ENCODE peak calls at places on chromosomes 12 and 14, in eight cellular contexts. X, Y, S, U, F, T, A and H are unnamed samples.

GRCh38 chr14:91586451-91586850 is 76.3 kb upstream of the PPP4R3A start:
- DNase-seq in X (no peak), Y (no peak), S (no peak), U (no peak), F (no peak), T (no peak), A (no peak), H (no peak)

GRCh38 chr12:57603758-57604453 is 718 bp upstream of the DTX3 start:
- DNase-seq in X (peak), Y (no peak), S (no peak), U (no peak), F (no peak), T (no peak), A (peak), H (no peak)

GRCh38 chr14:19878029-19878642 is 3.2 kb downstream of the OR4K2 start:
- DNase-seq in X (no peak), Y (no peak), S (peak), U (no peak), F (no peak), T (peak), A (no peak), H (no peak)

GRCh38 chr12:26473291-26473690 is 277.9 kb downstream of the SSPN start:
- DNase-seq in X (no peak), Y (no peak), S (peak), U (no peak), F (no peak), T (no peak), A (no peak), H (no peak)

GRCh38 chr12:56256326-56256960 is 1.7 kb downstream of the ANKRD52 start:
- DNase-seq in X (no peak), Y (no peak), S (peak), U (no peak), F (no peak), T (no peak), A (no peak), H (no peak)

GRCh38 chr12:14892726-14893442 is 7.2 kb upstream of the MGP start:
- DNase-seq in X (peak), Y (no peak), S (peak), U (no peak), F (no peak), T (no peak), A (peak), H (peak)

GRCh38 chr12:52992699-52993557 is 13.3 kb upstream of the EIF4B start:
- DNase-seq in X (no peak), Y (peak), S (no peak), U (no peak), F (no peak), T (peak), A (no peak), H (peak)

GRCh38 chr12:40208707-40209106 is 16.1 kb upstream of the LRRK2 start:
- DNase-seq in X (no peak), Y (no peak), S (peak), U (no peak), F (no peak), T (no peak), A (no peak), H (peak)

GRCh38 chr12:116766285-116766684 is 28.2 kb downstream of the RNFT2 start:
- DNase-seq in X (no peak), Y (no peak), S (no peak), U (no peak), F (no peak), T (no peak), A (no peak), H (no peak)

GRCh38 chr12:52870361-52871290 is 21.8 kb upstream of the KRT78 start:
- DNase-seq in X (no peak), Y (peak), S (peak), U (peak), F (no peak), T (peak), A (no peak), H (peak)

GRCh38 chr12:50568338-50569155 is 63.8 kb downstream of the DIP2B start:
- DNase-seq in X (no peak), Y (no peak), S (no peak), U (no peak), F (no peak), T (no peak), A (no peak), H (no peak)

GRCh38 chr12:124809878-124810277 is 53.8 kb downstream of the SCARB1 start:
- DNase-seq in X (no peak), Y (no peak), S (no peak), U (no peak), F (no peak), T (no peak), A (no peak), H (no peak)

GRCh38 chr12:91211869-91212268 is 29.3 kb upstream of the DCN start:
- DNase-seq in X (no peak), Y (no peak), S (no peak), U (no peak), F (no peak), T (no peak), A (no peak), H (no peak)

GRCh38 chr12:77888611-77889010 is 57.9 kb downstream of the NAV3 start:
- DNase-seq in X (no peak), Y (peak), S (no peak), U (no peak), F (no peak), T (no peak), A (no peak), H (no peak)

GRCh38 chr12:52190860-52191729 is 719 bp downstream of the KRT80 start:
- DNase-seq in X (no peak), Y (peak), S (no peak), U (no peak), F (no peak), T (no peak), A (no peak), H (no peak)

GRCh38 chr12:32568241-32568640 is 110.9 kb upstream of the DNM1L start:
- DNase-seq in X (no peak), Y (peak), S (no peak), U (no peak), F (no peak), T (no peak), A (no peak), H (no peak)

GRCh38 chr12:31582155-31582554 is 8.8 kb downstream of the DENND5B start:
- DNase-seq in X (no peak), Y (no peak), S (no peak), U (no peak), F (no peak), T (no peak), A (no peak), H (no peak)

GRCh38 chr12:93803408-93803807 is 126.2 kb downstream of the CRADD start:
- DNase-seq in X (no peak), Y (no peak), S (no peak), U (no peak), F (no peak), T (no peak), A (no peak), H (no peak)

GRCh38 chr14:21626491-21627230 is 8.1 kb downstream of the OR10G2 start:
- DNase-seq in X (no peak), Y (no peak), S (no peak), U (no peak), F (no peak), T (no peak), A (no peak), H (no peak)

GRCh38 chr12:2023365-2023764 is 19.1 kb upstream of the DCP1B start:
- DNase-seq in X (no peak), Y (no peak), S (no peak), U (no peak), F (no peak), T (no peak), A (no peak), H (no peak)

GRCh38 chr14:35696575-35696974 is 112.5 kb downstream of the RALGAPA1 start:
- DNase-seq in X (no peak), Y (no peak), S (peak), U (no peak), F (no peak), T (no peak), A (no peak), H (no peak)

GRCh38 chr12:48788852-48789775 is at the start of gene ADCY6:
- DNase-seq in X (peak), Y (peak), S (peak), U (peak), F (no peak), T (peak), A (peak), H (peak)

GRCh38 chr12:25472453-25472852 is 80.6 kb downstream of the LMNTD1 start:
- DNase-seq in X (no peak), Y (no peak), S (no peak), U (no peak), F (no peak), T (no peak), A (no peak), H (no peak)

DNA sequence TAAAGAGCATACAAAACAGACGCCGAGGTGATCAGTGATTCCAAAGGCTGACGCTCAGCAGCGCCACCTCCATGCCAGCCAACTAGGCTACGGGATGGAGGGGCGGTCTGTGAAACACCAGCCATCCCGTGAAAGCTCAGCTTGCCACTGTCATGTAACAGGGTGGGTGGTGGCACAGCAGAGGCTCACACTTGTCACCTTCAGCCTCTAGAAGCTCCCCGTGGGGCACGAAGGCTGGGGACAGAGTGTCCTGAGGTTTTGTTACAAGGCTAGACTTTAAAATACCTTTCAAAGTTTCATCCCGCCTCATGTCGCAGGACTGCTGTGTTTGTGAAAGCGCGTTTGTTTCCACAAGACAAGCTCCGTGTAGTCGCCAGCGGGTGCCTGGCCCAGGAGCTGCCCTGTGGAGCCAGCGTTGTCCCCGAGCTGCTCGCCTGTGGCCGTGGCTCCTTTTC is 20.7 kb downstream of the XRCC3 start:
- DNase-seq in X (no peak), Y (no peak), S (no peak), U (no peak), F (no peak), T (no peak), A (peak), H (no peak)
- TF ChIP-seq CTCF in X (no peak), Y (no peak), S (no peak), U (no peak), F (peak), T (no peak), A (no peak), H (no peak)

GRCh38 chr12:108730337-108731104 is 797 bp downstream of the CORO1C start:
- DNase-seq in X (peak), Y (peak), S (peak), U (peak), F (peak), T (peak), A (peak), H (peak)
- TF ChIP-seq POLR2A in X (peak), Y (no peak), S (no peak), U (no peak), F (peak), T (peak), A (peak), H (no peak)

DNA sequence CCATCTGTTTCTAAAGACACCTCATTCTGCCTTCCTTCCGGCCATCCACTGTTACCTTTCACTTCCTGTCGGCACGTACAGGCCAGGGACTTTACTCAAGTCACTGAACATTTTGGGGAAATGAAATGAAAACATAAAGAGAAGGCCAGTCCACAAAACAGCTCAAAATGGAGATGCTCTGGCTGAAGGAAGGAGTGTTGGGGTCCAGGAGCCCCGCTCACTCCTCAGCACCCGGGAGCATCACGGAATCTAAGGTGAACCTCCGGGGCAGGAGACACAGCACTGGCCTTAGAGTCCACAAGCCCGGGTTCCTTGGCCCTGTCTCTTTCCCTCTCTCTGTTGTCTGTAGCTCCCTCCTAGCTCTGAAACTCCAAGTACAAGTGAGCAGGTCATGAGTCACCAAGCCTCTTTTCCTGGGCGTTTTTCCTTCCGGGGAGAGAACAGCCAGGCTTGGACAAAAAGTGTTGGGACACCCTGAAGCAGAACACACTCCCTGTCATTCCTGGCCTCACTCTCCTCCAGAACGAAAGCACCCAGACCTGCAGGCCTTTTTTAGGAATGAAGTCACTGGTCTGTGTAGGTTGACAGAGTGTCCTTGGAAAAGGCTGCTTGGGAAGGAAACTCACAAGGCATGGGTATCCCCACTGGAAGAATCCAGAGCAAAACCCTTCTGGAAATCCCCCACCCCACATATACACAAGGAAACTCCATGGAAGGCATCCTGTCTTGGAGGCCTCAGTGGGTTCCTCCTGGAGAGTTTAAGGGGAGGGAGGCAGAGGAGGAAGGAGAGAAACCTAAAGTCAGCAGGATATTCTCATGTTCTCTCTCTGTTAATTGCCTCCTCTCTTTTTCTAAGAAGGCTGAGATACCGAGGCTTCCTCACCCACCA is 245.3 kb downstream of the ZFP36L1 start:
- DNase-seq in X (peak), Y (peak), S (no peak), U (no peak), F (no peak), T (no peak), A (peak), H (peak)
- TF ChIP-seq CTCF in X (no peak), Y (no peak), S (no peak), U (no peak), F (no peak), T (no peak), A (peak), H (no peak)

DNA sequence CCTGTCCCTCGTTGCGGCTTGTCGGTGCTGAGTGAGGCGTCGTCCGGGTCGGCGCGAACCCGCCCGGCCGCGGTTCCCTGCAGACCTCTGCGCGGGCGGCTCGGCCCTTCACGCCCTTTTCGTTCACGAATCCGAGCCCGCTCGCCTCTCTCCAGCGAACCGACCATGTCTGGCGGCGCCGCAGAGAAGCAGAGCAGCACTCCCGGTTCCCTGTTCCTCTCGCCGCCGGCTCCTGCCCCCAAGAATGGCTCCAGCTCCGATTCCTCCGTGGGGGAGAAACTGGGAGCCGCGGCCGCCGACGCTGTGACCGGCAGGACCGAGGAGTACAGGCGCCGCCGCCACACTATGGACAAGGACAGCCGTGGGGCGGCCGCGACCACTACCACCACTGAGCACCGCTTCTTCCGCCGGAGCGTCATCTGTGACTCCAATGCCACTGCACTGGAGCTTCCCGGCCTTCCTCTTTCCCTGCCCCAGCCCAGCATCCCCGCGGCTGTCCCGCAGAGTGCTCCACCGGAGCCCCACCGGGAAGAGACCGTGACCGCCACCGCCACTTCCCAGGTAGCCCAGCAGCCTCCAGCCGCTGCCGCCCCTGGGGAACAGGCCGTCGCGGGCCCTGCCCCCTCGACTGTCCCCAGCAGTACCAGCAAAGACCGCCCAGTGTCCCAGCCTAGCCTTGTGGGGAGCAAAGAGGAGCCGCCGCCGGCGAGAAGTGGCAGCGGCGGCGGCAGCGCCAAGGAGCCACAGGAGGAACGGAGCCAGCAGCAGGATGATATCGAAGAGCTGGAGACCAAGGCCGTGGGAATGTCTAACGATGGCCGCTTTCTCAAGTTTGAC is 1.2 kb downstream of the WNK1 start:
- DNase-seq in X (peak), Y (no peak), S (peak), U (peak), F (no peak), T (peak), A (peak), H (peak)
- TF ChIP-seq POLR2A in X (no peak), Y (no peak), S (no peak), U (no peak), F (no peak), T (no peak), A (no peak), H (no peak)